ENCODE peak calls at places on chromosomes 6 and 20, in five cellular contexts. R is D341Med, O is amniotic stem cell, B is kidney epithelial cell, E is T-helper 1 cell. F is an unnamed sample.

GRCh38 chr6:117506180-117506835 is 23.8 kb downstream of the DCBLD1 start:
- DNase-seq in R (no peak), O (no peak), B (no peak), E (no peak), F (no peak)

GRCh38 chr6:15945593-15946159 is 183.2 kb upstream of the MYLIP start:
- DNase-seq in R (no peak), O (peak), B (no peak), E (no peak), F (no peak)

GRCh38 chr6:63452117-63452516 is 120.2 kb upstream of the LOC128125822 start:
- DNase-seq in R (no peak), O (no peak), B (no peak), E (no peak), F (no peak)

GRCh38 chr20:60057123-60057865 is 99.1 kb downstream of the CDH26 start:
- DNase-seq in R (peak), O (peak), B (no peak), E (peak), F (peak)

GRCh38 chr6:44035621-44036020 is 91.6 kb downstream of the MRPL14 start:
- DNase-seq in R (no peak), O (no peak), B (no peak), E (no peak), F (no peak)

GRCh38 chr6:18209539-18210197 is 54.4 kb downstream of the KDM1B start:
- DNase-seq in R (no peak), O (no peak), B (no peak), E (no peak), F (no peak)

GRCh38 chr6:64520050-64520449 is 884.4 kb downstream of the PHF3 start:
- DNase-seq in R (no peak), O (no peak), B (peak), E (no peak), F (peak)

GRCh38 chr6:97438011-97438671 is 155.1 kb upstream of the MMS22L start:
- DNase-seq in R (no peak), O (no peak), B (no peak), E (no peak), F (no peak)

GRCh38 chr6:136059308-136059707 is 190.8 kb downstream of the MTFR2 start:
- DNase-seq in R (peak), O (no peak), B (no peak), E (no peak), F (no peak)

GRCh38 chr6:109059591-109060021 is 35.0 kb downstream of the SESN1 start:
- DNase-seq in R (no peak), O (no peak), B (no peak), E (no peak), F (no peak)

GRCh38 chr20:101975-102374 is 14.5 kb downstream of the DEFB125 start:
- DNase-seq in R (no peak), O (no peak), B (no peak), E (no peak), F (no peak)

GRCh38 chr20:57622201-57622570 is 2.0 kb upstream of the ZBP1 start:
- DNase-seq in R (no peak), O (no peak), B (no peak), E (no peak), F (no peak)

GRCh38 chr6:14995966-14996602 is 249.8 kb upstream of the JARID2 start:
- DNase-seq in R (no peak), O (no peak), B (no peak), E (no peak), F (no peak)

GRCh38 chr20:49400904-49401303 is 81.6 kb downstream of the KCNB1 start:
- DNase-seq in R (no peak), O (no peak), B (no peak), E (no peak), F (no peak)

GRCh38 chr6:90469906-90470305 is 117.0 kb downstream of the MAP3K7 start:
- DNase-seq in R (no peak), O (no peak), B (no peak), E (no peak), F (no peak)

GRCh38 chr6:10000461-10000992 is 414.3 kb downstream of the TFAP2A start:
- DNase-seq in R (no peak), O (no peak), B (no peak), E (no peak), F (no peak)

GRCh38 chr6:60643870-60644269 is 1642.2 kb downstream of the KHDRBS2 start:
- DNase-seq in R (no peak), O (no peak), B (no peak), E (no peak), F (no peak)

GRCh38 chr6:53641348-53641747 is 24.2 kb downstream of the KLHL31 start:
- DNase-seq in R (peak), O (no peak), B (no peak), E (no peak), F (no peak)

GRCh38 chr6:142716097-142716496 is 228.9 kb downstream of the HIVEP2 start:
- DNase-seq in R (no peak), O (no peak), B (no peak), E (no peak), F (no peak)

GRCh38 chr6:107989166-107990094 is 31.4 kb upstream of the SEC63 start:
- DNase-seq in R (no peak), O (no peak), B (no peak), E (no peak), F (no peak)